ENCODE peak calls at places on chromosome 11, in eight cellular contexts. N is CD8-positive, alpha-beta T cell; P is right atrium auricular region; L is sigmoid colon; B is fibroblast of villous mesenchyme; J is kidney epithelial cell; Z is type B pancreatic cell; C is IMR-90. Q is an unnamed sample.

GRCh38 chr11:45260047-45260446 is 26.1 kb downstream of the SYT13 start:
- DNase-seq in P (no peak), B (no peak), C (no peak), N (no peak), J (no peak), Z (no peak), L (no peak), Q (no peak)

GRCh38 chr11:127713226-127713625 is 712.7 kb upstream of the KIRREL3 start:
- DNase-seq in N (no peak), C (no peak), B (no peak), J (no peak), Z (no peak), P (no peak), L (no peak), Q (no peak)

GRCh38 chr11:77517226-77517625 is 43.3 kb upstream of the PAK1 start:
- DNase-seq in P (no peak), Z (no peak), J (no peak), L (no peak), C (no peak), N (no peak), B (no peak), Q (no peak)

GRCh38 chr11:1442163-1442562 is 44.4 kb downstream of the MOB2 start:
- DNase-seq in J (no peak), C (no peak), P (no peak), Z (no peak), L (no peak), B (no peak), N (no peak), Q (peak; percentile 11)

GRCh38 chr11:44566952-44567875 is 1.8 kb downstream of the CD82 start:
- DNase-seq in L (peak; percentile 51), J (no peak), N (no peak), P (no peak), Z (no peak), C (no peak), B (no peak), Q (no peak)

GRCh38 chr11:114031599-114032320 is 27.8 kb upstream of the ZBTB16 start:
- DNase-seq in N (no peak), L (no peak), P (no peak), Z (no peak), C (no peak), B (no peak), J (no peak), Q (no peak)

GRCh38 chr11:108914981-108915380 is 250.1 kb downstream of the DDX10 start:
- DNase-seq in Z (no peak), B (peak; percentile 87), J (no peak), L (no peak), P (no peak), N (no peak), C (peak; percentile 71), Q (peak; percentile 56)

GRCh38 chr11:111913031-111913861 is 712 bp downstream of the HSPB2 start:
- DNase-seq in L (peak; percentile 73), B (no peak), Z (no peak), N (no peak), J (no peak), P (no peak), C (no peak), Q (no peak)

GRCh38 chr11:22390283-22390655 is 52.1 kb downstream of the SLC17A6 start:
- DNase-seq in P (no peak), N (no peak), C (no peak), L (no peak), J (no peak), B (no peak), Z (no peak), Q (no peak)

GRCh38 chr11:125941606-125942275 is 4.1 kb upstream of the VSIG10L2 start:
- DNase-seq in N (peak; percentile 38), L (peak; percentile 60), P (peak; percentile 68), B (peak; percentile 21), C (peak; percentile 19), J (peak; percentile 5), Z (no peak), Q (peak; percentile 58)

GRCh38 chr11:71169328-71169727 is 83.0 kb downstream of the SHANK2 start:
- DNase-seq in N (no peak), P (no peak), Z (no peak), C (no peak), L (peak; percentile 8), B (no peak), J (no peak), Q (no peak)

GRCh38 chr11:30583505-30584280 is 2.5 kb downstream of the MPPED2 start:
- DNase-seq in L (peak; percentile 70), B (no peak), C (no peak), N (no peak), P (peak; percentile 61), J (no peak), Z (peak; percentile 65), Q (no peak)

GRCh38 chr11:1548221-1549070 is 23.6 kb downstream of the DUSP8 start:
- DNase-seq in N (no peak), J (no peak), P (peak; percentile 76), B (peak; percentile 42), L (peak; percentile 94), Z (no peak), C (peak; percentile 42), Q (peak; percentile 59)

GRCh38 chr11:121449123-121449522 is 3.0 kb upstream of the SORL1 start:
- DNase-seq in N (peak; percentile 25), B (no peak), L (no peak), C (no peak), J (no peak), Z (no peak), P (no peak), Q (no peak)

GRCh38 chr11:84648413-84648812 is 978.7 kb downstream of the DLG2 start:
- DNase-seq in Z (no peak), P (no peak), C (no peak), J (no peak), N (no peak), B (no peak), L (no peak), Q (no peak)

GRCh38 chr11:73296501-73297230 is 11.4 kb upstream of the ARHGEF17 start:
- DNase-seq in Z (no peak), P (no peak), B (no peak), L (no peak), C (no peak), J (no peak), N (no peak), Q (no peak)

GRCh38 chr11:134755535-134755934 is 343.5 kb upstream of the B3GAT1 start:
- DNase-seq in L (no peak), C (no peak), N (no peak), P (peak; percentile 52), Z (no peak), B (no peak), J (no peak), Q (no peak)

DNA sequence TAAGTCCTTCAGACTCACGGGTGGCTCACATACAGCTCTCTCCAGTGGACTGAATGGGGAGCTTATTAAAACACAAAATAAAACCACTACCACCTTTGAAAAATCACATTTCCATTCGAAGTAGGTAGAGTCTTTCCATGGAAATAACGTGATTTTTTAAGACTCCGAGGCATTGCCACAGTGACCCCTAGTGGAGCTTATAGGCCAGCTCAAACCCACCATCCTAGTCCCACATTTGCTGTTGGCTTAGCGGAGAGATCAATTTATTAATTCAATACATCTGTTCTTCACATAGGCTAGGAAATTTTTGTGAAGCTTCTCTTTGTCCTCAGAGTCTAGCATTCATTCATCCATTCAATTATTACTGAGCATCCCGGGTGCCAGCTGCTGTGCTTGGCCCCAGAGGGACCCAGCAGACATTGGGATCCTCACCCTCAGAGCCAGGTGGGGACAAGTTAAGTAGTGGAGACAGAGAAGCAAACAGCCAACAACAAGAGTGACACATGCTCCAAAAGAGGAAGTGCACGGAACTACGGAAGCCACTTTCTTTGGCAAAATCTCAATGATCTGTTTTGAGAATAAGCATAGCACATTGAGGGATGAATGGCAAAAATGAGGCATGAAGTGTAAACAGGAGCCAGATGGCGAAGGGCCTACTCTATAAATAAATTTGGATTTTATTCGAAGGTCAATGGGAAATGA is 10.2 kb upstream of the P4HA3 start:
- DNase-seq in Z (no peak), J (no peak), L (no peak), P (no peak), B (no peak), C (peak; percentile 65), N (no peak), Q (peak; percentile 74)
- TF ChIP-seq CTCF in Z (peak; percentile 73), J (peak; percentile 72), L (no peak), P (peak; percentile 67), B (peak; percentile 62), C (peak; percentile 55), N (peak; percentile 63), Q (peak; percentile 90)

GRCh38 chr11:68096962-68097361 is 24.2 kb downstream of the CHKA start:
- DNase-seq in J (no peak), B (no peak), N (no peak), Z (no peak), C (no peak), P (no peak), L (no peak), Q (no peak)
- TF ChIP-seq CTCF in J (no peak), B (no peak), N (no peak), Z (no peak), C (no peak), P (no peak), L (no peak), Q (no peak)

DNA sequence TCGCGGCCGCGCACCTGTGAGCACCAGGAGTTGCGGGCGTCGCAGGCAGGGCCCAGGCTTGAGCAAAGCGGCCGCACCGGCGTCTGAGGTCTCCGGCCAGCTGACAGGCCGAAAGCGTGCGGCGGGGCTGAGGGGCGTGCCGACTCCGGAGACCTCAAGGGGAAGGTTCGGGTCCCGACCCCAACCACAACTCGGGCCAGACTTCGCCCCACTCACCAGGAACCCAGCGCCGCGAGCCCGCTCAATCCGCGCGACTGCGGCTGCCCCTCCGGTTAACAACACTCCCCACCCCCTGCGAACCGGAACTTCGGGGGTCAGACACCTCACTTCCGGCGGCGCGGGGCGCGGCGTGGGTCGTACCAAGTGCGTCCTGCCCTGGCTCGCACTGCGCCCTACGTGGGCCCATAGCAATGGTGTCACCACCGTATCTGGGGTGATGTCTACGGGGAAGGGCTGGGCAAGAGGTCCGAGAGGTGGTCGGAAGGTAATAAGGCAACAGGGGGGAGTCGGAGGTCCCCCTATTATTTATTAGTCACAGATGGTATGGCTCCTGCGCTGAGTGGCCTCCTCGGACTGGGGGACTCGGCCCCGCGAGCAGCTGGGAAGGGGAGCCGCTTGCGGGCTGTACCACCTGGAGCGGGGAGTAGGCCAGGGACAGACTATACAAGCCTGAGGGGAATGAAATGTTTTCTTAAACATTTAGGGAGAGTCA is at the start of gene SYVN1:
- DNase-seq in L (peak; percentile 96), C (peak; percentile 85), Z (peak; percentile 90), N (peak; percentile 90), P (peak; percentile 94), J (no peak), B (peak; percentile 91), Q (peak; percentile 86)
- TF ChIP-seq CTCF in L (no peak), C (no peak), Z (no peak), N (no peak), P (no peak), J (no peak), B (no peak), Q (no peak)

GRCh38 chr11:26285593-26285992 is 46.3 kb upstream of the ANO3 start:
- DNase-seq in J (no peak), L (no peak), C (no peak), B (no peak), Z (no peak), P (no peak), N (no peak), Q (no peak)

GRCh38 chr11:26287067-26287518 is 44.8 kb upstream of the ANO3 start:
- DNase-seq in B (peak; percentile 11), P (no peak), C (peak; percentile 45), L (no peak), Z (no peak), J (no peak), N (no peak), Q (peak; percentile 37)

GRCh38 chr11:26283852-26284421 is 48.0 kb upstream of the ANO3 start:
- DNase-seq in N (no peak), P (no peak), Z (no peak), B (no peak), J (no peak), C (no peak), L (no peak), Q (no peak)

GRCh38 chr11:26286472-26287066 is 45.4 kb upstream of the ANO3 start:
- DNase-seq in P (no peak), Z (no peak), N (no peak), B (peak; percentile 14), L (no peak), J (no peak), C (peak; percentile 37), Q (peak; percentile 64)
- TF ChIP-seq CTCF in P (peak; percentile 49), Z (peak; percentile 71), N (no peak), B (peak; percentile 49), L (no peak), J (peak; percentile 63), C (peak; percentile 44), Q (peak; percentile 83)